ENCODE peak calls at places on chromosomes 11 and 22, in six cellular contexts. H is hypothalamus, S is NCI-H1417, G is C1 segment of cervical spinal cord, W is activated T-cell treated with anti-CD3 and anti-CD28 coated beads for 1 hour, Q is COR-L47. X is an unnamed sample.

GRCh38 chr11:101870510-101870909 is 44.3 kb upstream of the CEP126 start:
- DNase-seq in H (no peak), S (no peak), G (no peak), W (no peak), Q (no peak), X (no peak)

GRCh38 chr22:46577361-46578249 is 40.2 kb upstream of the CELSR1 start:
- DNase-seq in H (no peak), S (peak; percentile 22), G (no peak), W (no peak), Q (no peak), X (no peak)

GRCh38 chr22:49004484-49005399 is 822.9 kb downstream of the BRD1 start:
- DNase-seq in H (no peak), S (no peak), G (no peak), W (no peak), Q (no peak), X (no peak)

GRCh38 chr11:17642370-17642769 is 77.0 kb upstream of the MYOD1 start:
- DNase-seq in H (no peak), S (no peak), G (no peak), W (no peak), Q (no peak), X (no peak)

GRCh38 chr11:65381721-65382035 is 768 bp downstream of the SLC25A45 start:
- DNase-seq in H (no peak), S (no peak), G (no peak), W (no peak), Q (no peak), X (no peak)

GRCh38 chr11:45146072-45147016 is at the start of gene PRDM11:
- DNase-seq in H (no peak), S (peak; percentile 59), G (no peak), W (peak; percentile 26), Q (peak; percentile 42), X (no peak)

GRCh38 chr11:117819096-117820040 is 5.2 kb downstream of the FXYD2 start:
- DNase-seq in H (no peak), S (peak; percentile 67), G (no peak), W (no peak), Q (peak; percentile 57), X (peak; percentile 69)

GRCh38 chr11:83639995-83640758 is 354.0 kb upstream of the CCDC90B start:
- DNase-seq in H (no peak), S (peak; percentile 80), G (no peak), W (no peak), Q (peak; percentile 52), X (no peak)

GRCh38 chr11:2526808-2527381 is 82.1 kb downstream of the KCNQ1 start:
- DNase-seq in H (no peak), S (no peak), G (no peak), W (no peak), Q (no peak), X (peak; percentile 43)

GRCh38 chr22:42800731-42801536 is 56.1 kb downstream of the ARFGAP3 start:
- DNase-seq in H (no peak), S (peak; percentile 64), G (no peak), W (no peak), Q (peak; percentile 84), X (no peak)

GRCh38 chr11:45661417-45662055 is 3.9 kb downstream of the CHST1 start:
- DNase-seq in H (no peak), S (no peak), G (no peak), W (no peak), Q (no peak), X (no peak)

GRCh38 chr11:119306373-119306890 is 10.5 kb downstream of the MCAM start:
- DNase-seq in H (no peak), S (no peak), G (no peak), W (no peak), Q (no peak), X (no peak)

GRCh38 chr11:72924568-72925190 is 110.5 kb downstream of the ATG16L2 start:
- DNase-seq in H (no peak), S (no peak), G (no peak), W (no peak), Q (peak; percentile 19), X (no peak)

GRCh38 chr11:56103210-56103737 is at the start of gene OR8H2:
- DNase-seq in H (no peak), S (no peak), G (no peak), W (no peak), Q (no peak), X (no peak)

GRCh38 chr22:44671742-44672141 is 30.3 kb upstream of the PRR5 start:
- DNase-seq in H (no peak), S (no peak), G (no peak), W (no peak), Q (no peak), X (no peak)

GRCh38 chr11:101224221-101224620 is 94.6 kb upstream of the PGR start:
- DNase-seq in H (no peak), S (no peak), G (no peak), W (no peak), Q (no peak), X (no peak)

GRCh38 chr11:24575392-24575791 is 78.5 kb downstream of the LUZP2 start:
- DNase-seq in H (no peak), S (no peak), G (no peak), W (no peak), Q (no peak), X (no peak)

GRCh38 chr11:124612045-124612444 is 817 bp downstream of the PANX3 start:
- DNase-seq in H (no peak), S (no peak), G (no peak), W (no peak), Q (no peak), X (no peak)

GRCh38 chr11:56917708-56918450 is 70.8 kb upstream of the OR5AK2 start:
- DNase-seq in H (no peak), S (no peak), G (no peak), W (no peak), Q (no peak), X (no peak)

X was measured in dorsolateral prefrontal cortex.